ENCODE peak calls at places on chromosome 1, in four cellular contexts. One of them, this sample, is unnamed. For H3K4me1, the result is how much of the 10 kb centered on the place peaks cover.

GRCh38 chr1:160541622-160542302 is 18.7 kb upstream of the SLAMF6 start:
- DNase-seq in right lobe of liver: no peak
- DNase-seq in prostate gland: no peak
- DNase-seq in DND-41: no peak
- DNase-seq in this sample: no peak

GRCh38 chr1:92709738-92710137 is 75.2 kb downstream of the EVI5 start:
- DNase-seq in right lobe of liver: peak
- DNase-seq in prostate gland: no peak
- DNase-seq in DND-41: no peak
- DNase-seq in this sample: peak

GRCh38 chr1:168079761-168080160 is 57.0 kb downstream of the GPR161 start:
- DNase-seq in DND-41: no peak
- DNase-seq in right lobe of liver: no peak
- DNase-seq in prostate gland: no peak
- DNase-seq in this sample: no peak

GRCh38 chr1:180842890-180843289 is 69.8 kb upstream of the KIAA1614 start:
- DNase-seq in prostate gland: no peak
- DNase-seq in DND-41: no peak
- DNase-seq in right lobe of liver: no peak
- DNase-seq in this sample: no peak

GRCh38 chr1:199956005-199956404 is 71.5 kb upstream of the NR5A2 start:
- DNase-seq in DND-41: no peak
- DNase-seq in prostate gland: no peak
- DNase-seq in right lobe of liver: no peak
- DNase-seq in this sample: no peak

GRCh38 chr1:155961937-155962336 is 16.4 kb downstream of the ARHGEF2 start:
- DNase-seq in DND-41: no peak
- DNase-seq in prostate gland: no peak
- DNase-seq in right lobe of liver: no peak
- DNase-seq in this sample: peak

GRCh38 chr1:86913399-86913895 is 479 bp downstream of the SELENOF start:
- DNase-seq in prostate gland: no peak
- DNase-seq in right lobe of liver: no peak
- DNase-seq in DND-41: peak
- DNase-seq in this sample: peak

GRCh38 chr1:23756676-23757075 is 13.4 kb downstream of the ELOA start:
- DNase-seq in DND-41: no peak
- DNase-seq in prostate gland: no peak
- DNase-seq in right lobe of liver: no peak
- DNase-seq in this sample: no peak

GRCh38 chr1:94622757-94623156 is 81.2 kb upstream of the F3 start:
- DNase-seq in prostate gland: no peak
- DNase-seq in right lobe of liver: no peak
- DNase-seq in DND-41: no peak
- DNase-seq in this sample: no peak

GRCh38 chr1:87403047-87403820 is 74.6 kb downstream of the LMO4 start:
- DNase-seq in prostate gland: no peak
- DNase-seq in DND-41: no peak
- DNase-seq in right lobe of liver: no peak
- DNase-seq in this sample: no peak

GRCh38 chr1:224535641-224536040 is 80.5 kb upstream of the CNIH3 start:
- DNase-seq in right lobe of liver: no peak
- DNase-seq in DND-41: no peak
- DNase-seq in prostate gland: no peak
- DNase-seq in this sample: no peak

DNA sequence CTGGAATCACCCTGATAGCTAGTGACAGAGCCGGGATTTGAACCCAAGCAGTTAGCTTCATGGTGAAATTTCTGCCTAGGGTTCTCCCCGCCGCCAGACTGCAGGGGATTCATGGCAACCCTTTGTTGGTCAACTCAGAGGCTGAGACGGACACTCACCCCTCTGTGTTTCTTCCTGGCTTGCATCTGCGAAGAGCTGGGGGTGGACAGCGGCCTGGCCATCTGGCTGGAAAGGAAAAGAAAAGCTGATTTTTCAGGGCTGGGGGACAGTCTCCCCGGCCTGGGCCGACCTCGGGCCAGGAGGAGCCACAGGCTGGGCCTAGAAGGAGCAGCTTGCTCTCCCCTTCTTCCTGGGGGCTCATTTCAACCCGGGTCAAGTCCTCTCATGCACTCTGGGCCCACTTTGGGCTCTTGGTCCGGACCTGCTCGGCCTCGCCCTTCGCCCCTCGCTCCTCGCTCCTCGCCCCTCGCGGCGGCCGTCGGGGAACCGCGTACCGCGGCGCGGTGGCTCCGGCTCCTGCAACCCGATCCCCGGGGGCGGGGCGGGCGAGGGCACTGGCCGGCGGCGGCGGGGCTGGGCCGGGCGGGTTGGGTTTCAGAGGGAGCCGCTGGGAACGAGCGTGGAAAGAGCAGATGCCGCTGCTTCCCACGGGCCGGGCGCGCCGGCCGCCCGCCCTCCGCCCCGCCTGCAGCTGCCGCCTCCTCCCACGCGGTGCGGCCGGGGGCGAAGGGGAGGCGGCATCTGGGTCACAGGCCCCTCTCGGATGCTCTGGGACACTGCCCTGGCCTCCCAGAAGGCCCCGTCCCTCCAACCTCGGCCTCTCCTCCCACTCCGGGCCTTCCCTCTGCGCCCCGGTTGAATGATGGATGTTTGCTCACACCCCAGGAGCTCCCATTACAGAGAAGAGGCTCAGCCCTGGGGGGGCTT is 6.7 kb downstream of the HEYL start:
- DNase-seq in DND-41: no peak
- DNase-seq in right lobe of liver: no peak
- DNase-seq in prostate gland: peak
- DNase-seq in this sample: peak
- H3K4me1 ChIP-seq in DND-41: under half
- H3K4me1 ChIP-seq in right lobe of liver: under half
- H3K4me1 ChIP-seq in prostate gland: under half
- H3K4me1 ChIP-seq in this sample: under half

DNA sequence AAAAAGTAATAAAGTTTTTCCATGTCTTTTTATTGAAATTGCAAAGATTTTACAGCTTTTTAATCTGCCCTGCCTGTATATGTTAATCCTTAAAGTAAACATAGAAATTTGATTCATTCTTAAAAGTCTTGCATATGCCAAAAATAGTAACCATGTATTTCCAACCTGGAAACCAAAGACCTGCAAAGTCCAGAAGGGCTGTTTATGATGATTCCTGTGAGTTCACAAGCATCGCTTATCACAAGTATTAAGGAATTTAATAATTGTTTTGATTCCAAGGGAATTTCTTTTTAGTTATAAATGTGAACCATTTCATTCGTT is 199.1 kb downstream of the PTPRC start:
- DNase-seq in right lobe of liver: no peak
- DNase-seq in DND-41: no peak
- DNase-seq in prostate gland: no peak
- DNase-seq in this sample: no peak
- TF ChIP-seq CTCF in right lobe of liver: no peak
- TF ChIP-seq CTCF in DND-41: no peak
- TF ChIP-seq CTCF in prostate gland: no peak
- TF ChIP-seq CTCF in this sample: no peak

DNA sequence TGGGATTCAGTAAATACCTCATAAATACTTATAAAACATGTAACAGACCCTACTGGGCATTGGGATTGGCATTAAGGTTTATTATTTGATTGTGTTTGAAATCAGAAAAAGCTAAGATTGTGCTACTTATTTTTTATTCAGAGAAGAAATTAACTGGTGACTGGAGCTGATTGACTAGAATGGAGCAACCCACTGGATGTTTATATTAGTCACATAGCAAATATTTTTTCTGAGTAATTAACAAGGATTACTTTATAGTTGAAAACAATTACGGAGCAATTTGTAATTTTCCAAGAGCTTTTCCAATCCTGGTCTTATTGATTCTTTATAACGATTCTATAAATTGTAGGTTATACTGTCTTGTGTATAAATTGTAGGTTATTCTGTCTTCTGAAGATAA is 208.7 kb downstream of the HLX start:
- DNase-seq in prostate gland: no peak
- DNase-seq in DND-41: no peak
- DNase-seq in right lobe of liver: no peak
- DNase-seq in this sample: no peak
- H3K4me1 ChIP-seq in prostate gland: under half
- H3K4me1 ChIP-seq in DND-41: under half
- H3K4me1 ChIP-seq in right lobe of liver: under half
- H3K4me1 ChIP-seq in this sample: under half

DNA sequence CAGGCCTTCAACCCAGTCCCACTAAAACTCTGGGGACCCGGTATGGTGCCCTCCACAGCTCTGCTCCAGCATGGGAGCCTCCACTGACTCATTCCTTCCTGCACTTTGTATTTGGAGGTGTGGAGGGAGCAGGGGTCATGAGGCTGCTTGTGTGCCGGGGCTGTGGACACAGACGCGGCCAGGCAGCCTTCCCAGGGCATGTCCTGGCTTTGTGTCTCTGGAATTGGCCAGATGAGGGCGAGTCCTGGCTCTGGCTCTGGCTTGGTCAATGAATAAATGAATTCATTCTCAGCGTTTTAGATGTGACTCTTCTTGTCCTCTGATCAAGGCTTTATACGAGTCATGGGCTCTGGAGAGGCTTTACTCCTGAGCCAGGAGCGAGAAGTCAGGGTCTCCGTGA is 19.1 kb downstream of the AJAP1 start:
- DNase-seq in DND-41: no peak
- DNase-seq in right lobe of liver: no peak
- DNase-seq in prostate gland: no peak
- DNase-seq in this sample: no peak
- TF ChIP-seq CTCF in DND-41: no peak
- TF ChIP-seq CTCF in right lobe of liver: no peak
- TF ChIP-seq CTCF in prostate gland: no peak
- TF ChIP-seq CTCF in this sample: no peak

GRCh38 chr1:205810448-205811157 is 2.4 kb downstream of the SLC41A1 start:
- DNase-seq in right lobe of liver: no peak
- DNase-seq in DND-41: peak
- DNase-seq in prostate gland: no peak
- DNase-seq in this sample: peak

GRCh38 chr1:205809942-205810345 is 3.1 kb downstream of the SLC41A1 start:
- DNase-seq in right lobe of liver: no peak
- DNase-seq in DND-41: no peak
- DNase-seq in prostate gland: no peak
- DNase-seq in this sample: no peak

GRCh38 chr1:205812271-205812877 is 624 bp downstream of the SLC41A1 start:
- DNase-seq in right lobe of liver: no peak
- DNase-seq in prostate gland: peak
- DNase-seq in DND-41: peak
- DNase-seq in this sample: peak

GRCh38 chr1:205812878-205813754 is at the start of gene SLC41A1:
- DNase-seq in prostate gland: peak
- DNase-seq in right lobe of liver: peak
- DNase-seq in DND-41: peak
- DNase-seq in this sample: peak

GRCh38 chr1:205811660-205812059 is 1.3 kb downstream of the SLC41A1 start:
- DNase-seq in DND-41: no peak
- DNase-seq in right lobe of liver: no peak
- DNase-seq in prostate gland: peak
- DNase-seq in this sample: no peak
- H3K4me1 ChIP-seq in DND-41: half or more
- H3K4me1 ChIP-seq in right lobe of liver: under half
- H3K4me1 ChIP-seq in prostate gland: under half
- H3K4me1 ChIP-seq in this sample: under half